ENCODE peak calls at places on chromosomes 12 and 14, in four cellular contexts. Y is HepG2, N is HCT116, P is GM12878. O is an unnamed sample.

GRCh38 chr14:33796356-33796755 is 154.5 kb downstream of the EGLN3 start:
- DNase-seq in Y (no peak), P (no peak), N (no peak), O (no peak)

GRCh38 chr14:93234798-93235197 is 27.7 kb downstream of the UBR7 start:
- DNase-seq in P (no peak), N (no peak), Y (no peak), O (no peak)

GRCh38 chr12:52871291-52871961 is 22.6 kb upstream of the KRT78 start:
- DNase-seq in N (no peak), Y (no peak), P (no peak), O (no peak)

GRCh38 chr12:85130631-85131030 is 94.5 kb downstream of the LRRIQ1 start:
- DNase-seq in N (no peak), Y (no peak), P (no peak), O (peak)

GRCh38 chr14:77424862-77425261 is 1.5 kb upstream of the NOXRED1 start:
- DNase-seq in N (no peak), Y (no peak), P (no peak), O (no peak)

GRCh38 chr12:28787151-28787550 is 361.9 kb upstream of the FAR2 start:
- DNase-seq in P (no peak), N (no peak), Y (no peak), O (peak)

GRCh38 chr12:12081836-12082497 is 11.2 kb downstream of the BCL2L14 start:
- DNase-seq in P (peak), Y (peak), N (peak), O (no peak)

GRCh38 chr12:18888062-18888461 is 150.1 kb downstream of the CAPZA3 start:
- DNase-seq in N (no peak), P (no peak), Y (no peak), O (peak)

GRCh38 chr12:76848132-76848531 is 30.7 kb downstream of the CSRP2 start:
- DNase-seq in Y (no peak), P (no peak), N (no peak), O (no peak)

GRCh38 chr12:1777798-1778197 is 42.6 kb upstream of the LRTM2 start:
- DNase-seq in N (no peak), Y (no peak), P (no peak), O (no peak)

GRCh38 chr14:74516451-74517155 is 23.0 kb downstream of the ISCA2 start:
- DNase-seq in P (no peak), N (no peak), Y (peak), O (peak)

GRCh38 chr12:48028541-48029400 is 24.5 kb upstream of the COL2A1 start:
- DNase-seq in Y (no peak), P (no peak), N (no peak), O (no peak)

GRCh38 chr14:22657861-22658260 is 13.7 kb upstream of the OR6J1 start:
- DNase-seq in N (no peak), Y (peak), P (no peak), O (no peak)

GRCh38 chr14:79555429-79555828 is 655.9 kb downstream of the DIO2 start:
- DNase-seq in Y (no peak), N (no peak), P (no peak), O (no peak)

GRCh38 chr12:115213118-115213517 is 529.1 kb upstream of the TBX3 start:
- DNase-seq in N (no peak), Y (no peak), P (no peak), O (no peak)

GRCh38 chr14:77459072-77459723 is 1.3 kb downstream of the AHSA1 start:
- DNase-seq in Y (peak), N (peak), P (peak), O (peak)

GRCh38 chr14:52080171-52080800 is 11.4 kb upstream of the NID2 start:
- DNase-seq in N (no peak), P (no peak), Y (no peak), O (no peak)

GRCh38 chr12:42235426-42235825 is 2.6 kb downstream of the YAF2 start:
- DNase-seq in N (no peak), Y (no peak), P (no peak), O (no peak)

GRCh38 chr14:64421166-64421565 is 33.0 kb downstream of the MTHFD1 start:
- DNase-seq in Y (no peak), N (no peak), P (no peak), O (no peak)

GRCh38 chr14:105128059-105128458 is 40.5 kb downstream of the JAG2 start:
- DNase-seq in P (no peak), Y (no peak), N (no peak), O (no peak)

GRCh38 chr14:105135700-105136395 is 32.7 kb downstream of the JAG2 start:
- DNase-seq in Y (no peak), N (no peak), P (no peak), O (no peak)

GRCh38 chr14:105132921-105133320 is 35.7 kb downstream of the JAG2 start:
- DNase-seq in N (no peak), P (no peak), Y (no peak), O (no peak)

GRCh38 chr14:105126970-105127307 is 41.6 kb downstream of the JAG2 start:
- DNase-seq in P (no peak), N (no peak), Y (no peak), O (no peak)

DNA sequence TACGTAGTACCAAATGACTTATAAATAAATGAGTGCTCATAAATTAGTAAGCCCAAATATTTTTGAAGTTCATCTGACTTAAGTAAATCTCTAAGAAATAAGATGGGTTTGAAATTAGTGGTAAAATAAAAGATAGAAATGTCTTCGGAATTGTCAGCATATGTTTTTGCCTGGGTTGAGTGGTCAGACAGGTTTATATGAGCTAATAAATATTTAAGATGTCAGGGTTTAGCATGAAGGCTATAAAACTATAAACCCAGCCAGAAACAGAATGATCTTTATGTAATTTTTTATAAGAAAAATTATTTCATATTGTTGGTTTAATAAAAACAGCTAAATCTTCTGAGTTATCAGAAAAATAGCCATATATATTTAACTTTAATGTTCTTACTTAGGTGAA is 37.3 kb downstream of the JAG2 start:
- DNase-seq in N (no peak), P (no peak), Y (no peak), O (no peak)
- TF ChIP-seq YY1 in N (no peak), P (no peak), Y (no peak), O (no peak)

DNA sequence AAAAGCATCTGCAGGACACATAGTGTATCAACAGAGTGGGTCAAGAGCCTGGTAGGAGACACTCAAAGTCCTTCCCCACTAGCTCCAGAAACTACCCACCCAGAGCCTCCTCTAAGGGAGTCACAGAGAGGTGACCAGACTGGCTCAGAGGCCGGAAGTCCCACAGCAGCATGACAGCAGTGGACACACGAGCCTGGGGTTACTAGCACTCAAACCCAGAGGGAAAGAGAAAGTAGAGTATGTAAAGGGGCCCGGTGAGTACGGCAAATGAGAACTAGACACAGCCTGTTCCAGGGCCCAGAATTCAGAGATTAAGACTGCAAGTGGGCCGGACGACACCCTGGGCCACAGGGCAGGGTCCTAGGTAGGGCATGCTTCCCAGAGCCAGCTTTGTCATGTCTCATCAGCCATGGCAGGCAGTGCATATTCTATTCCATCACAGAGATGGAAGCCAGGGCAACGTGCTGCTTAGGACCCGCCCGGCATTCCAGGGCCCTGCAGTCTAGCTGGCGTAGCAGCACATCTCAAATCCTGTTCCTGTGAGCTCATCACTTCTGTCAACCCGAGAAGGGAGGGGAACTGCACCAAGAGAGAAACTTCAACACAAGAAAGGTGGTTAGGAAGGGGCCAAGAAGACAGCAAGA is 4.2 kb downstream of the IFFO1 start:
- DNase-seq in N (no peak), P (no peak), Y (no peak), O (no peak)
- TF ChIP-seq ZNF274 in N (no peak), P (no peak), Y (no peak), O (no peak)

GRCh38 chr12:4271433-4272013 is 2.0 kb upstream of the CCND2 start:
- DNase-seq in Y (no peak), P (peak), N (no peak), O (no peak)

GRCh38 chr12:4273651-4274395 is at the start of gene CCND2:
- DNase-seq in Y (no peak), P (peak), N (no peak), O (peak)

GRCh38 chr12:4274396-4274959 is 916 bp downstream of the CCND2 start:
- DNase-seq in Y (no peak), N (no peak), P (no peak), O (no peak)

GRCh38 chr12:4272014-4272975 is 1.3 kb upstream of the CCND2 start:
- DNase-seq in Y (no peak), N (no peak), P (peak), O (peak)

DNA sequence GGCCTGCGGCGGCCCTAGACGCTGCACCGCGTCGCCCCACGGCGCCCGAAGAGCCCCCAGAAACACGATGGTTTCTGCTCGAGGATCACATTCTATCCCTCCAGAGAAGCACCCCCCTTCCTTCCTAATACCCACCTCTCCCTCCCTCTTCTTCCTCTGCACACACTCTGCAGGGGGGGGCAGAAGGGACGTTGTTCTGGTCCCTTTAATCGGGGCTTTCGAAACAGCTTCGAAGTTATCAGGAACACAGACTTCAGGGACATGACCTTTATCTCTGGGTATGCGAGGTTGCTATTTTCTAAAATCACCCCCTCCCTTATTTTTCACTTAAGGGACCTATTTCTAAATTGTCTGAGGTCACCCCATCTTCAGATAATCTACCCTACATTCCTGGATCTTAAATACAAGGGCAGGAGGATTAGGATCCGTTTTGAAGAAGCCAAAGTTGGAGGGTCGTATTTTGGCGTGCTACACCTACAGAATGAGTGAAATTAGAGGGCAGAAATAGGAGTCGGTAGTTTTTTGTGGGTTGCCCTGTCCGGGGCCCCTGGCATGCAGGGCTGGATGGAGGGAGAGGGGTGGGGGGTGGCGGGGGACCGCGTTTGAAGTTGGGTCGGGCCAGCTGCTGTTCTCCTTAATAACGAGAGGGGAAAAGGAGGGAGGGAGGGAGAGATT is 449 bp upstream of the CCND2 start:
- DNase-seq in Y (no peak), N (no peak), P (no peak), O (no peak)
- H3K4me3 ChIP-seq in Y (no peak), N (no peak), P (peak), O (peak)

DNA sequence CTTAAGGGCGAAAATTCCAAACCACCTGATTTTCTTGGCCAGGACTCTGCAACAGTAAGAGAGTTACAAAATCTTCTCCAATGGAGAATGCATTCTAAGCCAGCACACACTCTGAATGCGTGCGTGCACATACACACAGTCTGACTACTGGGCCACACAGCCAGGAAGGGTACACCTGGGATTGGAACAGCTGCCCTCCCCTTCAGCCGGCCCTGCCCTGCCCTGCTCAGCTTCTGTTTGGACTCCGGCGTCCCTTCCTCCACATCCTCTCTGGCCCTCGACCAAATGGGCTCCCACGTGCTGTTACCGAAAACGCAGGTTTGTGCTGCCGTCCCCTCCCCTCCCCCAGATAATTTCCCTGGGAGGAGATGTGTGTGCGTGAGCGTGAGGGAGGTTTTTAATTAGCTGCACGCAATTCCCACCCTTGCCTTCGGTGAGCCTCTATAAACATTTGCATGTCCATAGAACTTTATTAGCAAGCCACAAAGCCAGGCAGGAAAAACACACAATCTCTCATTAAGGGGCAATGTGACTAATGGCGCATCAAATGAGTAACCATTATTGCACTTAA is 43.0 kb downstream of the CCNK start:
- DNase-seq in N (no peak), Y (no peak), P (no peak), O (no peak)
- TF ChIP-seq YY1 in N (no peak), Y (no peak), P (no peak), O (no peak)

GRCh38 chr14:104972301-104973211 is 5.6 kb downstream of the AHNAK2 start:
- DNase-seq in N (peak), Y (no peak), P (no peak), O (no peak)

GRCh38 chr14:104969741-104970230 is 8.4 kb downstream of the AHNAK2 start:
- DNase-seq in Y (no peak), N (no peak), P (no peak), O (no peak)

GRCh38 chr14:104968541-104969401 is 9.4 kb downstream of the AHNAK2 start:
- DNase-seq in N (no peak), Y (no peak), P (no peak), O (no peak)

GRCh38 chr14:104971447-104972240 is 6.5 kb downstream of the AHNAK2 start:
- DNase-seq in P (no peak), Y (no peak), N (no peak), O (no peak)

DNA sequence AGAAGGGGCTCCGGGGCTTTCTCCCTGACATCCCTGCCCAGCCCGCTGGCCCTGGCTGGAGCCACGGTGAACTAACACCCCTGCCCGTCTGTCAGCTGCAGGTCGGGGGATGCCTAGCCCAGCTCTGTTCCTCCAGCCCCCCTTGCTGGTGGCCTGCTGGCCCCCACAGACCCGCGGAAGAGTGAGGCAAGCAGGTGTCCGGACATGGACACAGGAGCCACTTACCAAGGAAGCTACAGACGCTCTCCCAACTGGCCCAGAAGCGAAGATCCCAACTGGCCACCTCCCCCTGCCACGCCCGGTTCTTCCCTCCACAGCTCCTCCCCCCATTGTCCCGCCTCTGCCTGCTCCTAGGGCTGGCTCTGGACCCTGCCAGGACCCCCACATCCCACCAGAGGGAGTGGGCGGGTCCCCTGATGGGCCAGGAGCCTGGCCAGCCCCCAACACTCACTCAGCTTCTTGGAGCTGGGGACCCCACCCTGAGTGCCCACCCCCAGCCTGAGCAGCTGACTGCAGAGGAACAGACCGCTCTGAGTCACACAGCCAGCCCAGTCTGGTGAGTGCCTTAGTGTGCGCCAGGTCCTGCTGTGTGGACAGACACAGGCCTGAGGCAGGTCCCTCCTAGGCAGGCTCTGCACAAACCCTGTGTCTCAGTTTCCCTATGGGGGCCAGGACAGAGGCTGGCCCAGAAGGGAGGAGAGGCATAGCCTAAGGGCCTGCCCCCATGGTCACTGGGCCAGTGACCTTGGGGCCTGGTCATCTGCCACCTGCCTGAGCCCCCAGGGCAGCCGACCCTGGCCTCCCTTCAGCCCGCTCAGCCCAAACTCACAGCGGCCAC is 7.7 kb downstream of the AHNAK2 start:
- DNase-seq in N (peak), Y (no peak), P (no peak), O (no peak)
- TF ChIP-seq ZNF274 in N (no peak), Y (no peak), P (no peak), O (no peak)

DNA sequence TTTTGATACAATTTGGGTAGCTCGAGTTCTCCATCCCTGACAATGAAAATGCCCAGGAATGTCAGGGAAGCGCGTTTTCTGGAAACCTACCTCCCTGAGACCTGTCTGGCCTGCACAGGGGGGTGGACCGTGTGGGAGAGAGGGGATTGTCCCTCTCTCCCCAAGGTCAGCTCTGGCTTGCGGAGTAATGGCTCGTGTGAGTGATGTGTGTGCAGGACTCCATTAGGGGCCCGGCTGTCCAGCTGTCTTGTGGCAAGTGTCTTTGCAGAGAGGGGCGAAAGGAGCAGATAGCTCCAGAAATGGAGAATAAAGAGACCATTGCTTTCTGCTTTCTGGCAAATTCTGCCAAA is 215.3 kb downstream of the CHST11 start:
- DNase-seq in P (no peak), N (no peak), Y (no peak), O (no peak)
- H3K4me3 ChIP-seq in P (no peak), N (peak), Y (no peak), O (no peak)

DNA sequence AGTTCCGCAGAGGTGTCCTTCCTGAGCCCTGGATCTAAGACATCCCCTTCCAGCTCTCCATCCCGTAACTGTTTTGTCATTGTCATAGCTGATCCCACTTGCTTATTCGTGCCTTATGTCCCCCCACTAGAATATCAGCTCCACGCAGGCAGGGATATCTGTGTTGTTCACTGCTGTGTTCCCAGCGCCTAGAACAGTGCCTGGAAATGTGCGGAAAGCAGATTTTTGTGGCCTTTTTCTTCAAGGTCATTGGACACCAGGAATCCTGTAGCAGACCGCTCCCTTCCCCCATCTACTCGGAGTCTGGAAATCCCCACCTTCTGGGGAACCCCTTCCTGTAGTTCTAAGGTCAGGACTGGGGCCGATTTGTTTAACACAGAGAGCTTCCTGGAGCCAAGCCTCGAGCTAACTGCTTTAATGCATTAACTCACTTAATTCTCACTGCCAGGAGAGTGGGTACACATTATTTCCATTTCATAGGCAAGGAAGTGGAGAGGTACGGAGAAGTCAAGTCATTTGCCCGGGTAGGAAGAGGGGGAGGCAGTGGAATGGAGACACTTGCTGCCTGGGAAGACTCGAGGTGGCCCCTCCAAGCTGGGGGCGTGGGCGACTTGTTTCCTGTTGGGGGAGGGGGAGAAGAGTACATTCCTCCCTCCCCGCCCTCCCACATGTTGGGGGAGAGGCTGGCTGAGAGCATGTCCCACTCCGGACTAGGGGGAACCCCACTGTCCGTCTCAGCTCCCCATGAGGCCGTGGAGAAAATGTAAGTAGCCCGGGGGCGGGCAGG is 1.2 kb upstream of the SH2B3 start:
- DNase-seq in P (no peak), Y (peak), N (no peak), O (peak)
- TF ChIP-seq YY1 in P (peak), Y (no peak), N (no peak), O (no peak)

DNA sequence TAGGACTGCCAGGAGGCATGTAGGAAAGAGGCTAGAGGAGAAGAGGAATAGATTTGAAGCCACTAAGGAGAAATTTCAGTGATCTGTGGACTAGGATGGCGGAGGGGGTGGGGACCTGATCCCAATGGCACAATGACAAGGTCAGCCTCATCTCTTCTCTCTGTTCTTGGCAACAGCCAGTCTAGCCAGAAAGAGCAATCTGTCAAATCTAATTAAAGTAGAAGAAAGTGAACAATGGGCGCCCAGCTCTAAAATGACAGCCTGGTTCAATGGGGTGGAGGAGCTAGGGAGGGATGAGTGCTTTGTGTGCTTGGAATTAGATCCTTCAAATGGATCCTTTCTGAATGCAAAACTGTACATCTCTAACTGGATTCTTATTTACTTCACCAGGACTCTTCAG is 37.2 kb upstream of the TUBA1C start:
- DNase-seq in N (no peak), P (no peak), Y (no peak), O (no peak)
- TF ChIP-seq ZNF274 in N (no peak), P (no peak), Y (no peak), O (no peak)

O was measured in NT2/D1.